ENCODE peak calls at places on chromosomes 1 and 21, in five cellular contexts. A is neural progenitor cell, T is fibroblast of lung, M is PC-3, G is K562. P is an unnamed sample.

GRCh38 chr1:198258491-198258890 is 101.7 kb downstream of the NEK7 start:
- DNase-seq in A (no peak), T (peak), M (peak), G (no peak), P (no peak)

GRCh38 chr1:33966346-33967141 is 102.7 kb downstream of the HMGB4 start:
- DNase-seq in A (no peak), T (peak), M (no peak), G (no peak), P (no peak)

GRCh38 chr1:201730611-201731010 is 98.3 kb upstream of the IPO9 start:
- DNase-seq in A (no peak), T (no peak), M (no peak), G (no peak), P (no peak)

GRCh38 chr21:15592271-15592860 is 137.4 kb upstream of the USP25 start:
- DNase-seq in A (peak), T (peak), M (peak), G (no peak), P (peak)

GRCh38 chr1:173301507-173301906 is 94.4 kb upstream of the TNFSF4 start:
- DNase-seq in A (no peak), T (peak), M (peak), G (peak), P (no peak)

GRCh38 chr1:50980505-50980904 is 10.5 kb downstream of the CDKN2C start:
- DNase-seq in A (no peak), T (no peak), M (no peak), G (no peak), P (no peak)

GRCh38 chr1:107404756-107405155 is 263.9 kb downstream of the NTNG1 start:
- DNase-seq in A (no peak), T (peak), M (no peak), G (no peak), P (no peak)

GRCh38 chr1:207748737-207749528 is 2.9 kb upstream of the CD46 start:
- DNase-seq in A (no peak), T (no peak), M (peak), G (no peak), P (no peak)

GRCh38 chr1:38804062-38804886 is 55.3 kb downstream of the RRAGC start:
- DNase-seq in A (peak), T (no peak), M (no peak), G (no peak), P (no peak)

GRCh38 chr1:49052102-49052501 is 275.4 kb upstream of the BEND5 start:
- DNase-seq in A (no peak), T (no peak), M (no peak), G (no peak), P (no peak)

GRCh38 chr1:206135248-206135647 is 18.1 kb upstream of the AVPR1B start:
- DNase-seq in A (no peak), T (no peak), M (no peak), G (no peak), P (no peak)

GRCh38 chr1:89904219-89904980 is 83.6 kb downstream of the LRRC8D start:
- DNase-seq in A (no peak), T (no peak), M (no peak), G (no peak), P (no peak)

GRCh38 chr1:2786329-2787162 is 14.9 kb downstream of the TTC34 start:
- DNase-seq in A (peak), T (no peak), M (peak), G (peak), P (no peak)

GRCh38 chr1:226588484-226588883 is 39.9 kb downstream of the STUM start:
- DNase-seq in A (no peak), T (no peak), M (no peak), G (no peak), P (no peak)

GRCh38 chr1:11481019-11481418 is 2.1 kb downstream of the DISP3 start:
- DNase-seq in A (peak), T (no peak), M (no peak), G (no peak), P (no peak)
- H3K4me3 ChIP-seq in A (no peak), T (no peak), M (no peak), G (no peak), P (no peak)

GRCh38 chr1:155176544-155177071 is 3.0 kb downstream of the TRIM46 start:
- DNase-seq in A (peak), T (peak), M (peak), G (peak), P (peak)
- H2AFZ ChIP-seq in A (no peak), T (no peak), M (no peak), G (peak), P (no peak)

DNA sequence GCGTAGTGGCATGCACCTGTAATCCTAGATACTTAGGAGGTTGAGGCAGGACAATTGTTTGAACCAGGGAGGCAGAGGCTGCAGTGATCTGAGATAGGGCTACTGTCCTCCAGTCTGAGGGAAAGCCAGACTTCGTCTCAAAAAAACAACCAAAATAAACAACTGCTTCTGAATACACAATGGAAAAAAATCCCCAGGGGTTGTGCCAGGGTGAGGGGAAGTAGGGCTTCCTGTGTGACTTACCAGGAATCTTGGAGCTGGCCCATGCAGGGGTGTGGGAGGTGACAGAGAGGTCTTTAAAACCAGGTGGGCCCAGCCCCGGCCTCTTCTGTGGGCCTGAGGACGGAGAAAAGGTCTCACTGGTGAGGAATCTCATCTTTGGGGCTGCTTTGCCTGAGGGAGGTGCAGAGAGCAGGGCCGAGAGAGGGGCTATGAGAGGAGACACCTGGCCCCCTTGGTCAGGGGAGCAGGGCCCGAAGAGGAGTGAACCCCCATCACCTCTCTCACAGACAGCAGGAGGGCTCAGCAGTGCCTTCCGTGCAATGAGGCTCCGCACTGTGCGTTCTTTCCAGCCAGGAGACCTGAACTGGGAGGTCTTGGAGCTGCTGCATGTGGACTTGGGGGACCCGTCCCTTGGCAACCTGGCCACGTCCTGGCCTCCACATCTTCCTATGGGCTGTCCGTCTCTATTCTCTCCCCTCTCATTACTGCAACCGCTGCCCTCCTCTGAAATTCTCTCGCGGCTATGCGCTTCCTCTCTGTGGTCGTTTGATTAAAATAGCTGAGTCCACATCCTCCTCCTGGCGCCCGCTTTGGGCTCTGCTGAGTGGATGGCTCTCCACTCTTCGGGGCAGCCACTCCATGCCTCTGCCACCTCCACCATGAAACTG is 10.7 kb downstream of the PLA2G5 start:
- DNase-seq in A (no peak), T (no peak), M (peak), G (no peak), P (no peak)
- H3K4me3 ChIP-seq in A (no peak), T (no peak), M (no peak), G (no peak), P (no peak)

GRCh38 chr1:233599542-233600073 is 14.3 kb upstream of the KCNK1 start:
- DNase-seq in A (no peak), T (no peak), M (no peak), G (no peak), P (no peak)
- H2AFZ ChIP-seq in A (no peak), T (no peak), M (no peak), G (no peak), P (no peak)

GRCh38 chr21:44551290-44552015 is at the start of gene KRTAP10-2:
- DNase-seq in A (no peak), T (no peak), M (no peak), G (no peak), P (no peak)
- H3K4me3 ChIP-seq in A (no peak), T (no peak), M (no peak), G (no peak), P (no peak)

GRCh38 chr1:169915150-169915549 is 21.5 kb upstream of the SCYL3 start:
- DNase-seq in A (no peak), T (no peak), M (no peak), G (no peak), P (no peak)
- H2AFZ ChIP-seq in A (no peak), T (no peak), M (peak), G (no peak), P (no peak)

DNA sequence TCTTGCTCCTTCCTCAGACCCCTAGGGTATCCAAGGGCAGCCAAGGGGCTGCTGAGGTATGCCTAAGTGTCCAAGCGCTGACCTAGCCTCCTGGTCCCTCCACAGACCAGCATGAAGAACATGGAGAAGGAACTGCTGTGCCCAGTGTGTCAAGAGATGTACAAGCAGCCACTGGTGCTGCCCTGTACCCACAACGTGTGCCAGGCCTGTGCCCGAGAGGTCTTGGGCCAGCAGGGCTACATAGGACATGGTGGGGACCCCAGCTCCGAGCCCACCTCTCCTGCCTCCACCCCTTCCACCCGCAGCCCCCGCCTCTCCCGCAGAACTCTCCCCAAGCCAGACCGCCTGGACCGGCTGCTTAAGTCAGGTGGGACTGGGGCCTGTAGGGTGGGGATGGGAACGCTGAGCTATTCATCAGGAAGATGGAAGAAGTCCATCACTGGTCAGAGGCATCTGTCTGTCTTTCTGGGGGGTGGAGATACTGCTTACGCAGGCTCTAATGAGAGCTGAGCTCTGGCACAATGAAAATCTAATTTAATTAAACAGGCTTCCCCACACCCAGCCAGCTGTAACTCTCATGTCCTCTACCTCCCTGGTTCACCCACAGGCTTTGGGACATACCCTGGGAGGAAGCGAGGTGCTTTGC is 1.8 kb downstream of the TRIM46 start:
- DNase-seq in A (no peak), T (no peak), M (no peak), G (no peak), P (no peak)
- H3K4me3 ChIP-seq in A (peak), T (peak), M (no peak), G (no peak), P (no peak)

DNA sequence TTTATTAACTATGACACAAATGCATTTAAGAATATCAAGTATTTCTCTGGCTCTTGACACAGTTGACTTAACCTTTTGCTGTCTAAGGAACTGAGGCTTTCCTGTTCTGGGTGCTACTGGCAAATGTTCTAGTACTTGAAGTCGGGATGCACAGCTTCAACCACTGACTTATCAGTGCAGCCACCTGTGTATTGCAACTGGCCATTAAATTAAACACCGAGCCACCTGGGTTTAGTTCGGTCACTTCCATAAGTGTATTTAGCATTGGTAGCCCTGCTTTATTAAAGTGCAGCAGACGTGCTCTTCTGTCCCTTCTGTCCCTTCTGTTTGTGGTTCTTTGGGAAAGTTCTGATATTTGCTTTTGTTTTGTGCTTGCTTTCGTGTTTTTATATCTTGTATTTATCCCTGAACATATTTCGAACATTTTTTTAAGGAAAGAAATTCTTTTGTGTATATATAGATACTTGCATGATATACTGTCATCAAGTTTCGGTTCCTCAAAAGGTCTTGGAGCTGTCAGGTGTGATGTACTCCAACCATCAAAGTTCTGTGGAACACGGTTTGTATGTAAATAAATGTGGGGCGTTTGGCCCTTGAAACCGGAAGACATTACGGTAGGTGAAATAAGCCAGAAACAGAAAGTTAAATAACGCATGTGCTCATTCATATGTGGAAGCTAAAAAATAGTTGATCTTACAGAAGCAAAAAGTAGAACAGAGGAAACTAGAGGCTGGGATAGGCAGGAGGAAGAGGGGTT is 297.9 kb upstream of the GREM2 start:
- DNase-seq in A (no peak), T (no peak), M (no peak), G (no peak), P (no peak)
- H2AFZ ChIP-seq in A (no peak), T (no peak), M (no peak), G (no peak), P (no peak)